ENCODE peak calls at places on chromosomes 11 and 22, in six cellular contexts. One of them, this sample, is unnamed.
A peak's percentile ranks its signal among the peaks of the same experiment; 100 is the strongest.

GRCh38 chr11:125679397-125679796 is 1.2 kb downstream of the ACRV1 start:
- DNase-seq in stimulated activated CD4-positive, alpha-beta T cell treated with anti-CD3 and anti-CD28 coated beads, Interleukin-12 subunit alpha, Interleukin-12 subunit beta, amount 100 ng/mL, for 48 hours: no peak
- DNase-seq in midbrain: no peak
- DNase-seq in activated CD8-positive, alpha-beta memory T cell treated with anti-CD3 and anti-CD28 coated beads for 48 hours: no peak
- DNase-seq in NCI-H1092: no peak
- DNase-seq in PC-3: peak; percentile 16
- DNase-seq in this sample: no peak

GRCh38 chr11:83292709-83293435 is 6.7 kb upstream of the CCDC90B start:
- DNase-seq in activated CD8-positive, alpha-beta memory T cell treated with anti-CD3 and anti-CD28 coated beads for 48 hours: no peak
- DNase-seq in NCI-H1092: peak; percentile 19
- DNase-seq in PC-3: peak; percentile 84
- DNase-seq in stimulated activated CD4-positive, alpha-beta T cell treated with anti-CD3 and anti-CD28 coated beads, Interleukin-12 subunit alpha, Interleukin-12 subunit beta, amount 100 ng/mL, for 48 hours: peak; percentile 50
- DNase-seq in midbrain: peak; percentile 85
- DNase-seq in this sample: peak; percentile 35

GRCh38 chr11:134528453-134528852 is 116.4 kb upstream of the B3GAT1 start:
- DNase-seq in NCI-H1092: no peak
- DNase-seq in activated CD8-positive, alpha-beta memory T cell treated with anti-CD3 and anti-CD28 coated beads for 48 hours: no peak
- DNase-seq in midbrain: no peak
- DNase-seq in PC-3: no peak
- DNase-seq in stimulated activated CD4-positive, alpha-beta T cell treated with anti-CD3 and anti-CD28 coated beads, Interleukin-12 subunit alpha, Interleukin-12 subunit beta, amount 100 ng/mL, for 48 hours: no peak
- DNase-seq in this sample: no peak

GRCh38 chr22:22886546-22886945 is 1.1 kb upstream of the IGLL5 start:
- DNase-seq in stimulated activated CD4-positive, alpha-beta T cell treated with anti-CD3 and anti-CD28 coated beads, Interleukin-12 subunit alpha, Interleukin-12 subunit beta, amount 100 ng/mL, for 48 hours: no peak
- DNase-seq in midbrain: no peak
- DNase-seq in activated CD8-positive, alpha-beta memory T cell treated with anti-CD3 and anti-CD28 coated beads for 48 hours: no peak
- DNase-seq in PC-3: no peak
- DNase-seq in NCI-H1092: no peak
- DNase-seq in this sample: no peak

GRCh38 chr11:69014084-69014935 is 1.3 kb upstream of the MRGPRF start:
- DNase-seq in PC-3: no peak
- DNase-seq in midbrain: no peak
- DNase-seq in activated CD8-positive, alpha-beta memory T cell treated with anti-CD3 and anti-CD28 coated beads for 48 hours: no peak
- DNase-seq in stimulated activated CD4-positive, alpha-beta T cell treated with anti-CD3 and anti-CD28 coated beads, Interleukin-12 subunit alpha, Interleukin-12 subunit beta, amount 100 ng/mL, for 48 hours: no peak
- DNase-seq in NCI-H1092: no peak
- DNase-seq in this sample: no peak

GRCh38 chr11:47569646-47570045 is 4.2 kb downstream of the PTPMT1 start:
- DNase-seq in midbrain: no peak
- DNase-seq in activated CD8-positive, alpha-beta memory T cell treated with anti-CD3 and anti-CD28 coated beads for 48 hours: no peak
- DNase-seq in NCI-H1092: no peak
- DNase-seq in stimulated activated CD4-positive, alpha-beta T cell treated with anti-CD3 and anti-CD28 coated beads, Interleukin-12 subunit alpha, Interleukin-12 subunit beta, amount 100 ng/mL, for 48 hours: no peak
- DNase-seq in PC-3: no peak
- DNase-seq in this sample: no peak

GRCh38 chr22:19879996-19880785 is 25.5 kb upstream of the GNB1L start:
- DNase-seq in NCI-H1092: no peak
- DNase-seq in PC-3: no peak
- DNase-seq in stimulated activated CD4-positive, alpha-beta T cell treated with anti-CD3 and anti-CD28 coated beads, Interleukin-12 subunit alpha, Interleukin-12 subunit beta, amount 100 ng/mL, for 48 hours: no peak
- DNase-seq in midbrain: no peak
- DNase-seq in activated CD8-positive, alpha-beta memory T cell treated with anti-CD3 and anti-CD28 coated beads for 48 hours: no peak
- DNase-seq in this sample: no peak

GRCh38 chr11:106585061-106585460 is 433.2 kb downstream of the GUCY1A2 start:
- DNase-seq in activated CD8-positive, alpha-beta memory T cell treated with anti-CD3 and anti-CD28 coated beads for 48 hours: no peak
- DNase-seq in NCI-H1092: no peak
- DNase-seq in midbrain: no peak
- DNase-seq in stimulated activated CD4-positive, alpha-beta T cell treated with anti-CD3 and anti-CD28 coated beads, Interleukin-12 subunit alpha, Interleukin-12 subunit beta, amount 100 ng/mL, for 48 hours: no peak
- DNase-seq in PC-3: peak; percentile 77
- DNase-seq in this sample: no peak

GRCh38 chr11:35015621-35016387 is 99.4 kb downstream of the PDHX start:
- DNase-seq in PC-3: no peak
- DNase-seq in stimulated activated CD4-positive, alpha-beta T cell treated with anti-CD3 and anti-CD28 coated beads, Interleukin-12 subunit alpha, Interleukin-12 subunit beta, amount 100 ng/mL, for 48 hours: no peak
- DNase-seq in NCI-H1092: no peak
- DNase-seq in activated CD8-positive, alpha-beta memory T cell treated with anti-CD3 and anti-CD28 coated beads for 48 hours: no peak
- DNase-seq in midbrain: no peak
- DNase-seq in this sample: no peak

GRCh38 chr11:8459711-8460399 is 134.2 kb downstream of the STK33 start:
- DNase-seq in PC-3: no peak
- DNase-seq in midbrain: no peak
- DNase-seq in NCI-H1092: no peak
- DNase-seq in activated CD8-positive, alpha-beta memory T cell treated with anti-CD3 and anti-CD28 coated beads for 48 hours: no peak
- DNase-seq in stimulated activated CD4-positive, alpha-beta T cell treated with anti-CD3 and anti-CD28 coated beads, Interleukin-12 subunit alpha, Interleukin-12 subunit beta, amount 100 ng/mL, for 48 hours: no peak
- DNase-seq in this sample: no peak

GRCh38 chr11:75929706-75930105 is 114.7 kb downstream of the UVRAG start:
- DNase-seq in midbrain: no peak
- DNase-seq in PC-3: no peak
- DNase-seq in NCI-H1092: no peak
- DNase-seq in stimulated activated CD4-positive, alpha-beta T cell treated with anti-CD3 and anti-CD28 coated beads, Interleukin-12 subunit alpha, Interleukin-12 subunit beta, amount 100 ng/mL, for 48 hours: no peak
- DNase-seq in activated CD8-positive, alpha-beta memory T cell treated with anti-CD3 and anti-CD28 coated beads for 48 hours: no peak
- DNase-seq in this sample: no peak

GRCh38 chr11:25593221-25593620 is 738.7 kb upstream of the ANO3 start:
- DNase-seq in stimulated activated CD4-positive, alpha-beta T cell treated with anti-CD3 and anti-CD28 coated beads, Interleukin-12 subunit alpha, Interleukin-12 subunit beta, amount 100 ng/mL, for 48 hours: no peak
- DNase-seq in PC-3: no peak
- DNase-seq in activated CD8-positive, alpha-beta memory T cell treated with anti-CD3 and anti-CD28 coated beads for 48 hours: no peak
- DNase-seq in midbrain: no peak
- DNase-seq in NCI-H1092: no peak
- DNase-seq in this sample: no peak

GRCh38 chr11:45665206-45665932 is at the start of gene CHST1:
- DNase-seq in midbrain: peak; percentile 75
- DNase-seq in stimulated activated CD4-positive, alpha-beta T cell treated with anti-CD3 and anti-CD28 coated beads, Interleukin-12 subunit alpha, Interleukin-12 subunit beta, amount 100 ng/mL, for 48 hours: no peak
- DNase-seq in NCI-H1092: peak; percentile 36
- DNase-seq in activated CD8-positive, alpha-beta memory T cell treated with anti-CD3 and anti-CD28 coated beads for 48 hours: no peak
- DNase-seq in PC-3: no peak
- DNase-seq in this sample: peak; percentile 43

GRCh38 chr11:101866619-101867491 is 48.0 kb upstream of the CEP126 start:
- DNase-seq in activated CD8-positive, alpha-beta memory T cell treated with anti-CD3 and anti-CD28 coated beads for 48 hours: no peak
- DNase-seq in NCI-H1092: no peak
- DNase-seq in midbrain: no peak
- DNase-seq in stimulated activated CD4-positive, alpha-beta T cell treated with anti-CD3 and anti-CD28 coated beads, Interleukin-12 subunit alpha, Interleukin-12 subunit beta, amount 100 ng/mL, for 48 hours: no peak
- DNase-seq in PC-3: peak; percentile 91
- DNase-seq in this sample: no peak

GRCh38 chr11:76251576-76251975 is 45.3 kb upstream of the WNT11 start:
- DNase-seq in NCI-H1092: no peak
- DNase-seq in midbrain: no peak
- DNase-seq in stimulated activated CD4-positive, alpha-beta T cell treated with anti-CD3 and anti-CD28 coated beads, Interleukin-12 subunit alpha, Interleukin-12 subunit beta, amount 100 ng/mL, for 48 hours: no peak
- DNase-seq in PC-3: no peak
- DNase-seq in activated CD8-positive, alpha-beta memory T cell treated with anti-CD3 and anti-CD28 coated beads for 48 hours: no peak
- DNase-seq in this sample: no peak

GRCh38 chr11:130945945-130946344 is 29.7 kb upstream of the SNX19 start:
- DNase-seq in activated CD8-positive, alpha-beta memory T cell treated with anti-CD3 and anti-CD28 coated beads for 48 hours: no peak
- DNase-seq in NCI-H1092: no peak
- DNase-seq in stimulated activated CD4-positive, alpha-beta T cell treated with anti-CD3 and anti-CD28 coated beads, Interleukin-12 subunit alpha, Interleukin-12 subunit beta, amount 100 ng/mL, for 48 hours: no peak
- DNase-seq in PC-3: peak; percentile 32
- DNase-seq in midbrain: no peak
- DNase-seq in this sample: no peak

GRCh38 chr11:2586793-2587131 is 113.0 kb downstream of the KCNQ1OT1 start:
- DNase-seq in stimulated activated CD4-positive, alpha-beta T cell treated with anti-CD3 and anti-CD28 coated beads, Interleukin-12 subunit alpha, Interleukin-12 subunit beta, amount 100 ng/mL, for 48 hours: no peak
- DNase-seq in midbrain: no peak
- DNase-seq in PC-3: no peak
- DNase-seq in activated CD8-positive, alpha-beta memory T cell treated with anti-CD3 and anti-CD28 coated beads for 48 hours: no peak
- DNase-seq in NCI-H1092: no peak
- DNase-seq in this sample: no peak

GRCh38 chr11:82854242-82854641 is 46.0 kb downstream of the PRCP start:
- DNase-seq in activated CD8-positive, alpha-beta memory T cell treated with anti-CD3 and anti-CD28 coated beads for 48 hours: no peak
- DNase-seq in PC-3: peak; percentile 62
- DNase-seq in midbrain: no peak
- DNase-seq in stimulated activated CD4-positive, alpha-beta T cell treated with anti-CD3 and anti-CD28 coated beads, Interleukin-12 subunit alpha, Interleukin-12 subunit beta, amount 100 ng/mL, for 48 hours: no peak
- DNase-seq in NCI-H1092: no peak
- DNase-seq in this sample: no peak

GRCh38 chr22:39617342-39617741 is 46.8 kb downstream of the CACNA1I start:
- DNase-seq in stimulated activated CD4-positive, alpha-beta T cell treated with anti-CD3 and anti-CD28 coated beads, Interleukin-12 subunit alpha, Interleukin-12 subunit beta, amount 100 ng/mL, for 48 hours: no peak
- DNase-seq in midbrain: no peak
- DNase-seq in activated CD8-positive, alpha-beta memory T cell treated with anti-CD3 and anti-CD28 coated beads for 48 hours: no peak
- DNase-seq in PC-3: no peak
- DNase-seq in NCI-H1092: no peak
- DNase-seq in this sample: no peak

GRCh38 chr11:121716060-121716459 is 263.3 kb upstream of the SORL1-AS1 start:
- DNase-seq in stimulated activated CD4-positive, alpha-beta T cell treated with anti-CD3 and anti-CD28 coated beads, Interleukin-12 subunit alpha, Interleukin-12 subunit beta, amount 100 ng/mL, for 48 hours: no peak
- DNase-seq in midbrain: no peak
- DNase-seq in activated CD8-positive, alpha-beta memory T cell treated with anti-CD3 and anti-CD28 coated beads for 48 hours: no peak
- DNase-seq in NCI-H1092: no peak
- DNase-seq in PC-3: no peak
- DNase-seq in this sample: no peak

GRCh38 chr22:20055654-20056053 is 24.4 kb upstream of the DGCR8 start:
- DNase-seq in midbrain: no peak
- DNase-seq in NCI-H1092: no peak
- DNase-seq in activated CD8-positive, alpha-beta memory T cell treated with anti-CD3 and anti-CD28 coated beads for 48 hours: no peak
- DNase-seq in PC-3: no peak
- DNase-seq in stimulated activated CD4-positive, alpha-beta T cell treated with anti-CD3 and anti-CD28 coated beads, Interleukin-12 subunit alpha, Interleukin-12 subunit beta, amount 100 ng/mL, for 48 hours: no peak
- DNase-seq in this sample: no peak

GRCh38 chr11:1291295-1292017 is 18.0 kb downstream of the TOLLIP start:
- DNase-seq in stimulated activated CD4-positive, alpha-beta T cell treated with anti-CD3 and anti-CD28 coated beads, Interleukin-12 subunit alpha, Interleukin-12 subunit beta, amount 100 ng/mL, for 48 hours: no peak
- DNase-seq in NCI-H1092: no peak
- DNase-seq in activated CD8-positive, alpha-beta memory T cell treated with anti-CD3 and anti-CD28 coated beads for 48 hours: no peak
- DNase-seq in midbrain: no peak
- DNase-seq in PC-3: no peak
- DNase-seq in this sample: no peak